ENCODE peak calls at places on chromosome 9, in eight cellular contexts. One of them, this sample, is unnamed.

GRCh38 chr9:8917978-8918739 is 1118.6 kb upstream of the DMAC1 start:
- DNase-seq in stomach: no peak
- DNase-seq in lower lobe of right lung: no peak
- DNase-seq in psoas muscle: no peak
- DNase-seq in adrenal gland: no peak
- DNase-seq in CD8-positive, alpha-beta T cell: no peak
- DNase-seq in Peyer's patch: no peak
- DNase-seq in adipocyte: no peak
- DNase-seq in this sample: no peak

GRCh38 chr9:237858-238345 is 23.2 kb downstream of the DOCK8 start:
- DNase-seq in adipocyte: no peak
- DNase-seq in Peyer's patch: no peak
- DNase-seq in CD8-positive, alpha-beta T cell: no peak
- DNase-seq in psoas muscle: no peak
- DNase-seq in stomach: no peak
- DNase-seq in lower lobe of right lung: no peak
- DNase-seq in adrenal gland: no peak
- DNase-seq in this sample: no peak

GRCh38 chr9:25678147-25678666 is at the start of gene TUSC1:
- DNase-seq in CD8-positive, alpha-beta T cell: no peak
- DNase-seq in psoas muscle: peak; percentile 90
- DNase-seq in stomach: peak; percentile 75
- DNase-seq in adrenal gland: peak; percentile 92
- DNase-seq in lower lobe of right lung: peak; percentile 86
- DNase-seq in Peyer's patch: peak; percentile 29
- DNase-seq in adipocyte: peak; percentile 89
- DNase-seq in this sample: peak; percentile 87

GRCh38 chr9:133780962-133781827 is 43.0 kb upstream of the SARDH start:
- DNase-seq in adipocyte: no peak
- DNase-seq in CD8-positive, alpha-beta T cell: no peak
- DNase-seq in stomach: no peak
- DNase-seq in lower lobe of right lung: no peak
- DNase-seq in adrenal gland: no peak
- DNase-seq in Peyer's patch: no peak
- DNase-seq in psoas muscle: peak; percentile 23
- DNase-seq in this sample: peak; percentile 25

GRCh38 chr9:2704504-2704903 is 12.8 kb upstream of the KCNV2 start:
- DNase-seq in adrenal gland: no peak
- DNase-seq in lower lobe of right lung: no peak
- DNase-seq in adipocyte: no peak
- DNase-seq in stomach: no peak
- DNase-seq in psoas muscle: no peak
- DNase-seq in Peyer's patch: no peak
- DNase-seq in CD8-positive, alpha-beta T cell: no peak
- DNase-seq in this sample: no peak

GRCh38 chr9:9612270-9612669 is 1000.5 kb downstream of the PTPRD start:
- DNase-seq in CD8-positive, alpha-beta T cell: no peak
- DNase-seq in adipocyte: no peak
- DNase-seq in psoas muscle: no peak
- DNase-seq in stomach: no peak
- DNase-seq in Peyer's patch: peak; percentile 26
- DNase-seq in adrenal gland: no peak
- DNase-seq in lower lobe of right lung: no peak
- DNase-seq in this sample: no peak

GRCh38 chr9:110115341-110115820 is 92.6 kb downstream of the C9orf152 start:
- DNase-seq in adrenal gland: no peak
- DNase-seq in psoas muscle: peak; percentile 65
- DNase-seq in CD8-positive, alpha-beta T cell: no peak
- DNase-seq in stomach: no peak
- DNase-seq in Peyer's patch: no peak
- DNase-seq in adipocyte: peak; percentile 69
- DNase-seq in lower lobe of right lung: no peak
- DNase-seq in this sample: no peak

GRCh38 chr9:13267743-13268142 is 11.7 kb downstream of the MPDZ start:
- DNase-seq in adrenal gland: no peak
- DNase-seq in lower lobe of right lung: no peak
- DNase-seq in adipocyte: peak; percentile 73
- DNase-seq in Peyer's patch: no peak
- DNase-seq in psoas muscle: no peak
- DNase-seq in stomach: no peak
- DNase-seq in CD8-positive, alpha-beta T cell: no peak
- DNase-seq in this sample: no peak

GRCh38 chr9:128055222-128056040 is 11.7 kb downstream of the NAIF1 start:
- DNase-seq in CD8-positive, alpha-beta T cell: no peak
- DNase-seq in Peyer's patch: no peak
- DNase-seq in stomach: peak; percentile 73
- DNase-seq in adrenal gland: peak; percentile 72
- DNase-seq in psoas muscle: peak; percentile 75
- DNase-seq in adipocyte: peak; percentile 47
- DNase-seq in lower lobe of right lung: peak; percentile 78
- DNase-seq in this sample: no peak

GRCh38 chr9:135342206-135343130 is 137.1 kb upstream of the PPP1R26 start:
- DNase-seq in CD8-positive, alpha-beta T cell: no peak
- DNase-seq in psoas muscle: no peak
- DNase-seq in lower lobe of right lung: peak; percentile 33
- DNase-seq in adipocyte: no peak
- DNase-seq in stomach: no peak
- DNase-seq in Peyer's patch: no peak
- DNase-seq in adrenal gland: no peak
- DNase-seq in this sample: no peak

GRCh38 chr9:135339378-135339973 is 140.1 kb upstream of the PPP1R26 start:
- DNase-seq in Peyer's patch: no peak
- DNase-seq in lower lobe of right lung: peak; percentile 26
- DNase-seq in psoas muscle: no peak
- DNase-seq in adrenal gland: no peak
- DNase-seq in CD8-positive, alpha-beta T cell: no peak
- DNase-seq in stomach: no peak
- DNase-seq in adipocyte: no peak
- DNase-seq in this sample: no peak

GRCh38 chr9:135341612-135342169 is 137.9 kb upstream of the PPP1R26 start:
- DNase-seq in Peyer's patch: no peak
- DNase-seq in lower lobe of right lung: peak; percentile 27
- DNase-seq in adipocyte: no peak
- DNase-seq in CD8-positive, alpha-beta T cell: no peak
- DNase-seq in psoas muscle: no peak
- DNase-seq in stomach: no peak
- DNase-seq in adrenal gland: no peak
- DNase-seq in this sample: no peak

GRCh38 chr9:135340143-135340655 is 139.4 kb upstream of the PPP1R26 start:
- DNase-seq in adipocyte: no peak
- DNase-seq in adrenal gland: no peak
- DNase-seq in stomach: no peak
- DNase-seq in CD8-positive, alpha-beta T cell: no peak
- DNase-seq in lower lobe of right lung: no peak
- DNase-seq in psoas muscle: no peak
- DNase-seq in Peyer's patch: no peak
- DNase-seq in this sample: no peak

DNA sequence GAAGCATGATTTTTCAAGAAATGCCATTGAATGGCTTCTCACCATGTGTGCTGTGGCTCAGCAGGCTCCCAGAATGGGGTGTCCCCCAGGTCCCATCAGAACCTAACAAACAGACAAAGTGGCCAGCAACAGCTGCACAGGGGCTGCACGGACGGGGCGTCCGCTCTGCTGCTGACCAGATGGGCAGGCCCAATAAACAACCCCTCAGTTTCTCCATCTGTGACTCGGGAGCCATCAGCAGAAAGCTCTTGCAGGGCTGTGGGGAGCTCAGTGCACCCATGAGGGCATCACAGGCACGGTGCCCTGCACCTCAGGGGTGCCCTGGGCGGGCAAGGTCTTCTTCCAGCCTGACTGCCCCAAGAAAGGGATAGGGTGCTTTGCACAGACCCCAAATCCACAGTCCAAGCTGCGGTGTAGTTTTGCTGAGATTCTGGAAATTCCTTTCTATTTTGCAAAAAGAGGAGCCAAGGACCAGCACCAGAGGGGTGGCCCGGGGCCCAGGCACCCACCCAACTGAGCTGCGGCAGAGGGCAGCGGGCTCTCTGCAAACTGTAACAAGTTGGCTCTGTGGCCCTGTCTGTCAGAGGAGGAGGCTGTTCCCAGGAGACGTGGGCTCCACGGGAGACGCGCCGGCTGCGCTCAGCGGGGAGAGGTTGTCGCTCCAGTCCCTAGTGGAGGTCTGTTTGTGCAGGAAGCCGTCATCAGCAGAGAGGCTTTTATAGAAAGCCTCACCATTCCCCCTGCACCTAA is 138.7 kb upstream of the PPP1R26 start:
- DNase-seq in CD8-positive, alpha-beta T cell: no peak
- DNase-seq in stomach: no peak
- DNase-seq in Peyer's patch: no peak
- DNase-seq in adipocyte: no peak
- DNase-seq in lower lobe of right lung: no peak
- DNase-seq in psoas muscle: no peak
- DNase-seq in adrenal gland: no peak
- DNase-seq in this sample: no peak
- H3K4me1 ChIP-seq in CD8-positive, alpha-beta T cell: no peaks in the 10 kb centered on the region
- H3K4me1 ChIP-seq in stomach: no peaks in the 10 kb centered on the region
- H3K4me1 ChIP-seq in Peyer's patch: no peaks in the 10 kb centered on the region
- H3K4me1 ChIP-seq in adipocyte: no peaks in the 10 kb centered on the region
- H3K4me1 ChIP-seq in lower lobe of right lung: peaks cover 4% of the 10 kb centered on the region
- H3K4me1 ChIP-seq in psoas muscle: no peaks in the 10 kb centered on the region
- H3K4me1 ChIP-seq in adrenal gland: no peaks in the 10 kb centered on the region
- H3K4me1 ChIP-seq in this sample: no peaks in the 10 kb centered on the region

GRCh38 chr9:113930384-113930783 is 54.3 kb downstream of the ZNF618 start:
- DNase-seq in CD8-positive, alpha-beta T cell: no peak
- DNase-seq in Peyer's patch: no peak
- DNase-seq in psoas muscle: no peak
- DNase-seq in stomach: peak; percentile 3
- DNase-seq in adipocyte: no peak
- DNase-seq in lower lobe of right lung: no peak
- DNase-seq in adrenal gland: no peak
- DNase-seq in this sample: no peak

GRCh38 chr9:113928269-113928668 is 52.2 kb downstream of the ZNF618 start:
- DNase-seq in CD8-positive, alpha-beta T cell: no peak
- DNase-seq in psoas muscle: no peak
- DNase-seq in adipocyte: no peak
- DNase-seq in stomach: no peak
- DNase-seq in Peyer's patch: no peak
- DNase-seq in lower lobe of right lung: no peak
- DNase-seq in adrenal gland: no peak
- DNase-seq in this sample: no peak

GRCh38 chr9:113926211-113926610 is 50.1 kb downstream of the ZNF618 start:
- DNase-seq in lower lobe of right lung: no peak
- DNase-seq in stomach: no peak
- DNase-seq in adrenal gland: no peak
- DNase-seq in CD8-positive, alpha-beta T cell: no peak
- DNase-seq in adipocyte: no peak
- DNase-seq in Peyer's patch: no peak
- DNase-seq in psoas muscle: no peak
- DNase-seq in this sample: no peak

GRCh38 chr9:113929634-113930092 is 53.6 kb downstream of the ZNF618 start:
- DNase-seq in lower lobe of right lung: no peak
- DNase-seq in adipocyte: no peak
- DNase-seq in stomach: peak; percentile 23
- DNase-seq in Peyer's patch: no peak
- DNase-seq in adrenal gland: no peak
- DNase-seq in CD8-positive, alpha-beta T cell: no peak
- DNase-seq in psoas muscle: no peak
- DNase-seq in this sample: no peak

DNA sequence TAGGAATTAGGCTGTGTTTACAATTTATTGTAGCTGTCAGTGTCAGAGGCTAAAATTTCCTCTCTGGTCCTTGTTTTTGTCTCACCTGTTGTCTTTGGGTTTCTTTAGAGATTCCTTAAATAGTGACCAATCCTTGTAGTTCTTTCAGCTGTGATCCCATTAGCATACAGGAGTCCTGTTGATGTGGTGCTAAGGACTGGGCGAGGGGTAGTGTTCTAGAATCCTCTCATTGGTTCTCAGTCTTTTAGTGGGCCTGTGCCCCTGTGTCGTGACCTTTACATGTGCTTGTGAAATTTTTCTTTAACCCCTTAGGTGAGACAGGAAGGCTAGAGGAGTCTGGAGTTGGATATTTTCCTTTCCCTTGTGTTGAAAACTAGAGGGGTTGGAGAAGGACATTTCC is 51.2 kb downstream of the ZNF618 start:
- DNase-seq in CD8-positive, alpha-beta T cell: no peak
- DNase-seq in psoas muscle: no peak
- DNase-seq in lower lobe of right lung: no peak
- DNase-seq in stomach: no peak
- DNase-seq in Peyer's patch: no peak
- DNase-seq in adipocyte: no peak
- DNase-seq in adrenal gland: no peak
- DNase-seq in this sample: no peak
- H3K9me3 ChIP-seq in CD8-positive, alpha-beta T cell: no peaks in the 10 kb centered on the region
- H3K9me3 ChIP-seq in psoas muscle: peaks cover 24% of the 10 kb centered on the region
- H3K9me3 ChIP-seq in lower lobe of right lung: peaks cover 6% of the 10 kb centered on the region
- H3K9me3 ChIP-seq in stomach: no peaks in the 10 kb centered on the region
- H3K9me3 ChIP-seq in Peyer's patch: no peaks in the 10 kb centered on the region
- H3K9me3 ChIP-seq in adipocyte: peaks cover 28% of the 10 kb centered on the region
- H3K9me3 ChIP-seq in adrenal gland: no peaks in the 10 kb centered on the region
- H3K9me3 ChIP-seq in this sample: peaks cover 10% of the 10 kb centered on the region

GRCh38 chr9:98728500-98728899 is 19.8 kb upstream of the GABBR2 start:
- DNase-seq in adrenal gland: no peak
- DNase-seq in Peyer's patch: no peak
- DNase-seq in lower lobe of right lung: no peak
- DNase-seq in adipocyte: no peak
- DNase-seq in stomach: no peak
- DNase-seq in psoas muscle: no peak
- DNase-seq in CD8-positive, alpha-beta T cell: no peak
- DNase-seq in this sample: no peak
- H3K4me1 ChIP-seq in adrenal gland: no peaks in the 10 kb centered on the region
- H3K4me1 ChIP-seq in Peyer's patch: no peaks in the 10 kb centered on the region
- H3K4me1 ChIP-seq in lower lobe of right lung: no peaks in the 10 kb centered on the region
- H3K4me1 ChIP-seq in adipocyte: peaks cover 7% of the 10 kb centered on the region
- H3K4me1 ChIP-seq in stomach: no peaks in the 10 kb centered on the region
- H3K4me1 ChIP-seq in psoas muscle: no peaks in the 10 kb centered on the region
- H3K4me1 ChIP-seq in CD8-positive, alpha-beta T cell: no peaks in the 10 kb centered on the region
- H3K4me1 ChIP-seq in this sample: no peaks in the 10 kb centered on the region

GRCh38 chr9:93750045-93750444 is 173.7 kb downstream of the PHF2 start:
- DNase-seq in Peyer's patch: no peak
- DNase-seq in adipocyte: no peak
- DNase-seq in psoas muscle: no peak
- DNase-seq in lower lobe of right lung: no peak
- DNase-seq in CD8-positive, alpha-beta T cell: no peak
- DNase-seq in adrenal gland: no peak
- DNase-seq in stomach: no peak
- DNase-seq in this sample: no peak
- H3K9me3 ChIP-seq in Peyer's patch: no peaks in the 10 kb centered on the region
- H3K9me3 ChIP-seq in adipocyte: peaks cover 32% of the 10 kb centered on the region
- H3K9me3 ChIP-seq in psoas muscle: peaks cover 36% of the 10 kb centered on the region
- H3K9me3 ChIP-seq in lower lobe of right lung: peaks cover 30% of the 10 kb centered on the region
- H3K9me3 ChIP-seq in CD8-positive, alpha-beta T cell: no peaks in the 10 kb centered on the region
- H3K9me3 ChIP-seq in adrenal gland: no peaks in the 10 kb centered on the region
- H3K9me3 ChIP-seq in stomach: peaks cover 22% of the 10 kb centered on the region
- H3K9me3 ChIP-seq in this sample: peaks cover 46% of the 10 kb centered on the region

GRCh38 chr9:124209279-124209678 is 48.5 kb upstream of the NEK6 start:
- DNase-seq in stomach: no peak
- DNase-seq in CD8-positive, alpha-beta T cell: no peak
- DNase-seq in psoas muscle: peak; percentile 2
- DNase-seq in adrenal gland: no peak
- DNase-seq in adipocyte: no peak
- DNase-seq in lower lobe of right lung: no peak
- DNase-seq in Peyer's patch: no peak
- DNase-seq in this sample: no peak
- H3K4me1 ChIP-seq in stomach: no peaks in the 10 kb centered on the region
- H3K4me1 ChIP-seq in CD8-positive, alpha-beta T cell: peaks cover 14% of the 10 kb centered on the region
- H3K4me1 ChIP-seq in psoas muscle: no peaks in the 10 kb centered on the region
- H3K4me1 ChIP-seq in adrenal gland: no peaks in the 10 kb centered on the region
- H3K4me1 ChIP-seq in adipocyte: peaks cover 17% of the 10 kb centered on the region
- H3K4me1 ChIP-seq in lower lobe of right lung: peaks cover 13% of the 10 kb centered on the region
- H3K4me1 ChIP-seq in Peyer's patch: no peaks in the 10 kb centered on the region
- H3K4me1 ChIP-seq in this sample: peaks cover 2% of the 10 kb centered on the region

This sample was measured in mucosa of descending colon.